ENCODE peak calls at places on chromosomes 16 and 17, in six cellular contexts. One of them, this sample, is unnamed.

GRCh38 chr16:79286646-79287423 is 313.7 kb downstream of the MAF start:
- DNase-seq in RCC 7860: no peak
- DNase-seq in NCI-H1092 treated with DMSO at 0.1 percent for 48 hours: peak
- DNase-seq in COR-L47: peak
- DNase-seq in PC-3: no peak
- DNase-seq in stromal cell of bone marrow: no peak
- DNase-seq in this sample: peak

GRCh38 chr17:35299108-35299507 is 56.2 kb downstream of the SLFN5 start:
- DNase-seq in RCC 7860: no peak
- DNase-seq in NCI-H1092 treated with DMSO at 0.1 percent for 48 hours: no peak
- DNase-seq in COR-L47: no peak
- DNase-seq in PC-3: peak
- DNase-seq in stromal cell of bone marrow: no peak
- DNase-seq in this sample: no peak

GRCh38 chr16:64398795-64399194 is 723.1 kb downstream of the CDH11 start:
- DNase-seq in RCC 7860: no peak
- DNase-seq in NCI-H1092 treated with DMSO at 0.1 percent for 48 hours: no peak
- DNase-seq in COR-L47: no peak
- DNase-seq in PC-3: peak
- DNase-seq in stromal cell of bone marrow: no peak
- DNase-seq in this sample: no peak

GRCh38 chr17:3980381-3980975 is 16.2 kb upstream of the ATP2A3 start:
- DNase-seq in RCC 7860: no peak
- DNase-seq in NCI-H1092 treated with DMSO at 0.1 percent for 48 hours: peak
- DNase-seq in COR-L47: peak
- DNase-seq in PC-3: no peak
- DNase-seq in stromal cell of bone marrow: no peak
- DNase-seq in this sample: no peak

GRCh38 chr17:77717941-77718668 is 240.4 kb upstream of the TNRC6C start:
- DNase-seq in RCC 7860: no peak
- DNase-seq in NCI-H1092 treated with DMSO at 0.1 percent for 48 hours: no peak
- DNase-seq in COR-L47: no peak
- DNase-seq in PC-3: no peak
- DNase-seq in stromal cell of bone marrow: no peak
- DNase-seq in this sample: peak

GRCh38 chr17:51461578-51462004 is 201.2 kb downstream of the UTP18 start:
- DNase-seq in RCC 7860: peak
- DNase-seq in NCI-H1092 treated with DMSO at 0.1 percent for 48 hours: peak
- DNase-seq in COR-L47: peak
- DNase-seq in PC-3: peak
- DNase-seq in stromal cell of bone marrow: peak
- DNase-seq in this sample: peak

GRCh38 chr16:24653725-24654124 is 75.7 kb upstream of the TNRC6A start:
- DNase-seq in RCC 7860: no peak
- DNase-seq in NCI-H1092 treated with DMSO at 0.1 percent for 48 hours: no peak
- DNase-seq in COR-L47: no peak
- DNase-seq in PC-3: no peak
- DNase-seq in stromal cell of bone marrow: no peak
- DNase-seq in this sample: no peak

GRCh38 chr17:80944326-80944725 is 47.3 kb upstream of the CHMP6 start:
- DNase-seq in RCC 7860: no peak
- DNase-seq in NCI-H1092 treated with DMSO at 0.1 percent for 48 hours: no peak
- DNase-seq in COR-L47: no peak
- DNase-seq in PC-3: no peak
- DNase-seq in stromal cell of bone marrow: no peak
- DNase-seq in this sample: no peak

GRCh38 chr16:88530051-88530857 is 39.9 kb upstream of the ZC3H18 start:
- DNase-seq in RCC 7860: no peak
- DNase-seq in NCI-H1092 treated with DMSO at 0.1 percent for 48 hours: no peak
- DNase-seq in COR-L47: no peak
- DNase-seq in PC-3: no peak
- DNase-seq in stromal cell of bone marrow: no peak
- DNase-seq in this sample: no peak

GRCh38 chr17:77501751-77502625 is 361.2 kb downstream of the SEC14L1 start:
- DNase-seq in RCC 7860: no peak
- DNase-seq in NCI-H1092 treated with DMSO at 0.1 percent for 48 hours: no peak
- DNase-seq in COR-L47: no peak
- DNase-seq in PC-3: no peak
- DNase-seq in stromal cell of bone marrow: no peak
- DNase-seq in this sample: no peak

GRCh38 chr16:50954469-50954868 is 196.6 kb downstream of the SALL1 start:
- DNase-seq in RCC 7860: no peak
- DNase-seq in NCI-H1092 treated with DMSO at 0.1 percent for 48 hours: no peak
- DNase-seq in COR-L47: no peak
- DNase-seq in PC-3: no peak
- DNase-seq in stromal cell of bone marrow: no peak
- DNase-seq in this sample: peak

GRCh38 chr17:43667506-43668438 is 6.0 kb upstream of the MEOX1 start:
- DNase-seq in RCC 7860: peak
- DNase-seq in NCI-H1092 treated with DMSO at 0.1 percent for 48 hours: no peak
- DNase-seq in COR-L47: no peak
- DNase-seq in PC-3: peak
- DNase-seq in stromal cell of bone marrow: no peak
- DNase-seq in this sample: no peak

GRCh38 chr17:48483471-48484131 is 47.2 kb downstream of the HOXB1 start:
- DNase-seq in RCC 7860: peak
- DNase-seq in NCI-H1092 treated with DMSO at 0.1 percent for 48 hours: no peak
- DNase-seq in COR-L47: no peak
- DNase-seq in PC-3: peak
- DNase-seq in stromal cell of bone marrow: peak
- DNase-seq in this sample: peak